ENCODE peak calls at places on chromosome 7, in four cellular contexts. One of them, this sample, is unnamed.

GRCh38 chr7:88230646-88231045 is 10.8 kb upstream of the SRI start:
- DNase-seq in left ventricle myocardium inferior: no peak
- DNase-seq in stimulated activated CD4-positive, alpha-beta T cell treated with anti-CD3 and anti-CD28 coated beads, TNF-alpha, amount 100 ng/mL, for 4 hours: no peak
- DNase-seq in WTC11: no peak
- DNase-seq in this sample: no peak

GRCh38 chr7:36047254-36047653 is 105.8 kb upstream of the EEPD1 start:
- DNase-seq in WTC11: no peak
- DNase-seq in left ventricle myocardium inferior: no peak
- DNase-seq in stimulated activated CD4-positive, alpha-beta T cell treated with anti-CD3 and anti-CD28 coated beads, TNF-alpha, amount 100 ng/mL, for 4 hours: no peak
- DNase-seq in this sample: no peak

GRCh38 chr7:101632641-101633040 is 3.5 kb upstream of the MYL10 start:
- DNase-seq in WTC11: no peak
- DNase-seq in left ventricle myocardium inferior: no peak
- DNase-seq in stimulated activated CD4-positive, alpha-beta T cell treated with anti-CD3 and anti-CD28 coated beads, TNF-alpha, amount 100 ng/mL, for 4 hours: no peak
- DNase-seq in this sample: no peak

GRCh38 chr7:83850037-83850619 is 201.2 kb upstream of the SEMA3E start:
- DNase-seq in stimulated activated CD4-positive, alpha-beta T cell treated with anti-CD3 and anti-CD28 coated beads, TNF-alpha, amount 100 ng/mL, for 4 hours: no peak
- DNase-seq in left ventricle myocardium inferior: no peak
- DNase-seq in WTC11: no peak
- DNase-seq in this sample: no peak

GRCh38 chr7:142607351-142607750 is 141.9 kb upstream of the PRSS1 start:
- DNase-seq in stimulated activated CD4-positive, alpha-beta T cell treated with anti-CD3 and anti-CD28 coated beads, TNF-alpha, amount 100 ng/mL, for 4 hours: no peak
- DNase-seq in left ventricle myocardium inferior: no peak
- DNase-seq in WTC11: no peak
- DNase-seq in this sample: no peak

GRCh38 chr7:95686109-95686508 is 86.2 kb upstream of the DYNC1I1 start:
- DNase-seq in stimulated activated CD4-positive, alpha-beta T cell treated with anti-CD3 and anti-CD28 coated beads, TNF-alpha, amount 100 ng/mL, for 4 hours: no peak
- DNase-seq in left ventricle myocardium inferior: peak
- DNase-seq in WTC11: peak
- DNase-seq in this sample: no peak

GRCh38 chr7:103851357-103851756 is 138.1 kb downstream of the RELN start:
- DNase-seq in WTC11: no peak
- DNase-seq in left ventricle myocardium inferior: no peak
- DNase-seq in stimulated activated CD4-positive, alpha-beta T cell treated with anti-CD3 and anti-CD28 coated beads, TNF-alpha, amount 100 ng/mL, for 4 hours: no peak
- DNase-seq in this sample: no peak

GRCh38 chr7:1938788-1939433 is 268.8 kb downstream of the ELFN1 start:
- DNase-seq in WTC11: no peak
- DNase-seq in stimulated activated CD4-positive, alpha-beta T cell treated with anti-CD3 and anti-CD28 coated beads, TNF-alpha, amount 100 ng/mL, for 4 hours: no peak
- DNase-seq in left ventricle myocardium inferior: peak
- DNase-seq in this sample: no peak

GRCh38 chr7:80581472-80581871 is 57.0 kb upstream of the CD36 start:
- DNase-seq in left ventricle myocardium inferior: peak
- DNase-seq in stimulated activated CD4-positive, alpha-beta T cell treated with anti-CD3 and anti-CD28 coated beads, TNF-alpha, amount 100 ng/mL, for 4 hours: no peak
- DNase-seq in WTC11: no peak
- DNase-seq in this sample: no peak

GRCh38 chr7:6092953-6093354 is 61.8 kb downstream of the ANKRD61 start:
- DNase-seq in WTC11: no peak
- DNase-seq in left ventricle myocardium inferior: no peak
- DNase-seq in stimulated activated CD4-positive, alpha-beta T cell treated with anti-CD3 and anti-CD28 coated beads, TNF-alpha, amount 100 ng/mL, for 4 hours: no peak
- DNase-seq in this sample: no peak

GRCh38 chr7:55192718-55193117 is 172.4 kb upstream of the LANCL2 start:
- DNase-seq in left ventricle myocardium inferior: no peak
- DNase-seq in WTC11: no peak
- DNase-seq in stimulated activated CD4-positive, alpha-beta T cell treated with anti-CD3 and anti-CD28 coated beads, TNF-alpha, amount 100 ng/mL, for 4 hours: no peak
- DNase-seq in this sample: peak

GRCh38 chr7:81788241-81788640 is 18.4 kb upstream of the HGF start:
- DNase-seq in stimulated activated CD4-positive, alpha-beta T cell treated with anti-CD3 and anti-CD28 coated beads, TNF-alpha, amount 100 ng/mL, for 4 hours: no peak
- DNase-seq in left ventricle myocardium inferior: no peak
- DNase-seq in WTC11: no peak
- DNase-seq in this sample: no peak

GRCh38 chr7:117041007-117041406 is 87.7 kb downstream of the ST7 start:
- DNase-seq in WTC11: no peak
- DNase-seq in left ventricle myocardium inferior: no peak
- DNase-seq in stimulated activated CD4-positive, alpha-beta T cell treated with anti-CD3 and anti-CD28 coated beads, TNF-alpha, amount 100 ng/mL, for 4 hours: no peak
- DNase-seq in this sample: peak

GRCh38 chr7:71718563-71718962 is 586.6 kb downstream of the GALNT17 start:
- DNase-seq in stimulated activated CD4-positive, alpha-beta T cell treated with anti-CD3 and anti-CD28 coated beads, TNF-alpha, amount 100 ng/mL, for 4 hours: no peak
- DNase-seq in WTC11: no peak
- DNase-seq in left ventricle myocardium inferior: no peak
- DNase-seq in this sample: no peak

GRCh38 chr7:82286096-82286841 is 157.3 kb downstream of the CACNA2D1 start:
- DNase-seq in WTC11: no peak
- DNase-seq in stimulated activated CD4-positive, alpha-beta T cell treated with anti-CD3 and anti-CD28 coated beads, TNF-alpha, amount 100 ng/mL, for 4 hours: no peak
- DNase-seq in left ventricle myocardium inferior: no peak
- DNase-seq in this sample: no peak

GRCh38 chr7:98107313-98107691 is 640 bp downstream of the LMTK2 start:
- DNase-seq in stimulated activated CD4-positive, alpha-beta T cell treated with anti-CD3 and anti-CD28 coated beads, TNF-alpha, amount 100 ng/mL, for 4 hours: no peak
- DNase-seq in WTC11: peak
- DNase-seq in left ventricle myocardium inferior: no peak
- DNase-seq in this sample: no peak

GRCh38 chr7:148772297-148773089 is 73.8 kb downstream of the CUL1 start:
- DNase-seq in stimulated activated CD4-positive, alpha-beta T cell treated with anti-CD3 and anti-CD28 coated beads, TNF-alpha, amount 100 ng/mL, for 4 hours: peak
- DNase-seq in WTC11: no peak
- DNase-seq in left ventricle myocardium inferior: no peak
- DNase-seq in this sample: peak

GRCh38 chr7:38893061-38893460 is 15.9 kb downstream of the VPS41 start:
- DNase-seq in left ventricle myocardium inferior: no peak
- DNase-seq in stimulated activated CD4-positive, alpha-beta T cell treated with anti-CD3 and anti-CD28 coated beads, TNF-alpha, amount 100 ng/mL, for 4 hours: no peak
- DNase-seq in WTC11: no peak
- DNase-seq in this sample: no peak

GRCh38 chr7:4552985-4553384 is 129.1 kb upstream of the FOXK1 start:
- DNase-seq in left ventricle myocardium inferior: no peak
- DNase-seq in WTC11: no peak
- DNase-seq in stimulated activated CD4-positive, alpha-beta T cell treated with anti-CD3 and anti-CD28 coated beads, TNF-alpha, amount 100 ng/mL, for 4 hours: no peak
- DNase-seq in this sample: no peak

GRCh38 chr7:120783273-120783672 is 74.7 kb downstream of the TSPAN12 start:
- DNase-seq in WTC11: no peak
- DNase-seq in stimulated activated CD4-positive, alpha-beta T cell treated with anti-CD3 and anti-CD28 coated beads, TNF-alpha, amount 100 ng/mL, for 4 hours: no peak
- DNase-seq in left ventricle myocardium inferior: no peak
- DNase-seq in this sample: no peak

GRCh38 chr7:12518920-12519681 is 51.4 kb upstream of the SCIN start:
- DNase-seq in left ventricle myocardium inferior: no peak
- DNase-seq in stimulated activated CD4-positive, alpha-beta T cell treated with anti-CD3 and anti-CD28 coated beads, TNF-alpha, amount 100 ng/mL, for 4 hours: no peak
- DNase-seq in WTC11: peak
- DNase-seq in this sample: no peak

GRCh38 chr7:156050636-156051569 is 238.6 kb upstream of the SHH start:
- DNase-seq in stimulated activated CD4-positive, alpha-beta T cell treated with anti-CD3 and anti-CD28 coated beads, TNF-alpha, amount 100 ng/mL, for 4 hours: no peak
- DNase-seq in left ventricle myocardium inferior: no peak
- DNase-seq in WTC11: no peak
- DNase-seq in this sample: no peak

GRCh38 chr7:129191272-129191671 is 2.8 kb downstream of the SMO start:
- DNase-seq in left ventricle myocardium inferior: no peak
- DNase-seq in stimulated activated CD4-positive, alpha-beta T cell treated with anti-CD3 and anti-CD28 coated beads, TNF-alpha, amount 100 ng/mL, for 4 hours: no peak
- DNase-seq in WTC11: no peak
- DNase-seq in this sample: no peak

GRCh38 chr7:139655305-139655704 is 122.5 kb downstream of the HIPK2 start:
- DNase-seq in WTC11: no peak
- DNase-seq in left ventricle myocardium inferior: no peak
- DNase-seq in stimulated activated CD4-positive, alpha-beta T cell treated with anti-CD3 and anti-CD28 coated beads, TNF-alpha, amount 100 ng/mL, for 4 hours: no peak
- DNase-seq in this sample: no peak

GRCh38 chr7:70190266-70190665 is 592.0 kb downstream of the AUTS2 start:
- DNase-seq in stimulated activated CD4-positive, alpha-beta T cell treated with anti-CD3 and anti-CD28 coated beads, TNF-alpha, amount 100 ng/mL, for 4 hours: no peak
- DNase-seq in WTC11: no peak
- DNase-seq in left ventricle myocardium inferior: no peak
- DNase-seq in this sample: no peak

GRCh38 chr7:80520199-80520598 is 8.3 kb upstream of the GNAT3 start:
- DNase-seq in left ventricle myocardium inferior: no peak
- DNase-seq in WTC11: no peak
- DNase-seq in stimulated activated CD4-positive, alpha-beta T cell treated with anti-CD3 and anti-CD28 coated beads, TNF-alpha, amount 100 ng/mL, for 4 hours: no peak
- DNase-seq in this sample: no peak

GRCh38 chr7:42689626-42690025 is 222.2 kb downstream of the C7orf25 start:
- DNase-seq in stimulated activated CD4-positive, alpha-beta T cell treated with anti-CD3 and anti-CD28 coated beads, TNF-alpha, amount 100 ng/mL, for 4 hours: no peak
- DNase-seq in left ventricle myocardium inferior: no peak
- DNase-seq in WTC11: no peak
- DNase-seq in this sample: no peak

This sample was measured in non-pigmented ciliary epithelial cell.